ENCODE peak calls at places on chromosomes 7 and 10, in six cellular contexts. V, T, C, B, D and L are unnamed samples.

GRCh38 chr7:73833251-73833919 is 2.6 kb downstream of the CLDN4 start:
- DNase-seq in V (no peak), T (no peak), C (no peak), B (no peak), D (no peak), L (no peak)

GRCh38 chr7:2864999-2865670 is 21.0 kb upstream of the GNA12 start:
- DNase-seq in V (peak), T (peak), C (peak), B (peak), D (no peak), L (peak)

GRCh38 chr10:124709862-124710261 is 34.3 kb downstream of the FAM53B start:
- DNase-seq in V (no peak), T (no peak), C (no peak), B (no peak), D (no peak), L (no peak)

GRCh38 chr10:44636625-44637024 is 251.7 kb upstream of the CXCL12 start:
- DNase-seq in V (no peak), T (no peak), C (no peak), B (no peak), D (no peak), L (no peak)

GRCh38 chr7:104231054-104232046 is 23.5 kb upstream of the ORC5 start:
- DNase-seq in V (no peak), T (peak), C (peak), B (peak), D (peak), L (peak)

GRCh38 chr7:22361795-22362194 is 4.8 kb upstream of the RAPGEF5 start:
- DNase-seq in V (no peak), T (peak), C (no peak), B (no peak), D (no peak), L (no peak)

GRCh38 chr10:47147186-47147585 is 152.8 kb upstream of the GDF10 start:
- DNase-seq in V (no peak), T (no peak), C (no peak), B (no peak), D (no peak), L (no peak)

GRCh38 chr7:114930829-114931655 is 9.1 kb downstream of the MDFIC start:
- DNase-seq in V (no peak), T (peak), C (no peak), B (peak), D (no peak), L (peak)

GRCh38 chr7:103605640-103606039 is 159.6 kb upstream of the SLC26A5 start:
- DNase-seq in V (no peak), T (no peak), C (no peak), B (no peak), D (no peak), L (no peak)

GRCh38 chr7:2775785-2776184 is 68.3 kb downstream of the GNA12 start:
- DNase-seq in V (no peak), T (no peak), C (no peak), B (no peak), D (no peak), L (no peak)

GRCh38 chr7:114086906-114087651 is 168.3 kb upstream of the PPP1R3A start:
- DNase-seq in V (no peak), T (peak), C (peak), B (peak), D (no peak), L (no peak)

GRCh38 chr7:26376208-26376917 is 84.7 kb downstream of the SNX10 start:
- DNase-seq in V (no peak), T (no peak), C (peak), B (peak), D (no peak), L (no peak)

GRCh38 chr7:143510854-143511592 is 33.4 kb downstream of the TAS2R41 start:
- DNase-seq in V (no peak), T (no peak), C (no peak), B (no peak), D (no peak), L (no peak)

GRCh38 chr7:31192996-31193395 is 140.9 kb downstream of the ADCYAP1R1 start:
- DNase-seq in V (no peak), T (peak), C (peak), B (peak), D (no peak), L (no peak)

GRCh38 chr7:916291-916941 is 38.1 kb downstream of the ADAP1 start:
- DNase-seq in V (no peak), T (no peak), C (no peak), B (no peak), D (no peak), L (no peak)

GRCh38 chr10:50629495-50630122 is 5.9 kb upstream of the SGMS1 start:
- DNase-seq in V (no peak), T (no peak), C (no peak), B (no peak), D (no peak), L (no peak)

GRCh38 chr7:107931740-107932515 is 40.9 kb downstream of the DLD start:
- DNase-seq in V (no peak), T (no peak), C (no peak), B (peak), D (no peak), L (no peak)

GRCh38 chr10:108465871-108466641 is 1301.5 kb upstream of the SORCS1 start:
- DNase-seq in V (no peak), T (no peak), C (peak), B (no peak), D (peak), L (no peak)

GRCh38 chr7:150722403-150723065 is 6.1 kb downstream of the GIMAP1 start:
- DNase-seq in V (no peak), T (no peak), C (no peak), B (no peak), D (no peak), L (no peak)

GRCh38 chr7:93332172-93332571 is 100.0 kb downstream of the VPS50 start:
- DNase-seq in V (no peak), T (no peak), C (no peak), B (no peak), D (no peak), L (no peak)

GRCh38 chr10:61627266-61627665 is 35.5 kb upstream of the CABCOCO1 start:
- DNase-seq in V (no peak), T (no peak), C (no peak), B (no peak), D (no peak), L (no peak)

GRCh38 chr7:159035571-159036073 is 109.0 kb downstream of the VIPR2 start:
- DNase-seq in V (no peak), T (no peak), C (no peak), B (no peak), D (no peak), L (no peak)

GRCh38 chr10:100824886-100825285 is 79.5 kb downstream of the PAX2 start:
- DNase-seq in V (no peak), T (no peak), C (peak), B (no peak), D (no peak), L (no peak)

GRCh38 chr7:50142421-50143113 is 49.5 kb upstream of the ZPBP start:
- DNase-seq in V (no peak), T (peak), C (peak), B (peak), D (peak), L (peak)

GRCh38 chr10:115209133-115209532 is 116.0 kb downstream of the ATRNL1 start:
- DNase-seq in V (no peak), T (no peak), C (no peak), B (no peak), D (peak), L (no peak)

GRCh38 chr7:37342665-37343471 is 105.8 kb downstream of the ELMO1 start:
- DNase-seq in V (peak), T (no peak), C (no peak), B (peak), D (no peak), L (peak)

GRCh38 chr7:3294432-3295100 is 6.5 kb upstream of the SDK1 start:
- DNase-seq in V (no peak), T (no peak), C (no peak), B (no peak), D (no peak), L (no peak)

GRCh38 chr10:80253266-80253962 is 36.0 kb downstream of the MAT1A start:
- DNase-seq in V (no peak), T (no peak), C (no peak), B (peak), D (no peak), L (peak)

GRCh38 chr7:97421307-97421905 is 303.9 kb downstream of the SDHAF3 start:
- DNase-seq in V (no peak), T (peak), C (no peak), B (no peak), D (no peak), L (no peak)

GRCh38 chr10:84188815-84189214 is 5.5 kb upstream of the CDHR1 start:
- DNase-seq in V (no peak), T (no peak), C (no peak), B (no peak), D (no peak), L (no peak)

GRCh38 chr7:146961617-146962016 is 845.0 kb downstream of the CNTNAP2 start:
- DNase-seq in V (no peak), T (peak), C (no peak), B (no peak), D (peak), L (peak)

GRCh38 chr7:27723086-27723485 is 16.9 kb upstream of the TAX1BP1 start:
- DNase-seq in V (no peak), T (peak), C (no peak), B (peak), D (no peak), L (no peak)

GRCh38 chr10:100707261-100707848 is 38.0 kb upstream of the PAX2 start:
- DNase-seq in V (no peak), T (no peak), C (no peak), B (no peak), D (no peak), L (no peak)

GRCh38 chr10:103786020-103786419 is 69.4 kb downstream of the SH3PXD2A start:
- DNase-seq in V (no peak), T (no peak), C (no peak), B (no peak), D (no peak), L (no peak)